ENCODE peak calls at places on chromosomes 16 and 17, in eight cellular contexts. U, D, J, T, R, W, F and X are unnamed samples.
A peak's percentile ranks its signal among the peaks of the same experiment; 100 is the strongest.

GRCh38 chr17:49694847-49695697 is 12.7 kb downstream of the SLC35B1 start:
- DNase-seq in U (peak; percentile 75), D (no peak), J (peak; percentile 62), T (peak; percentile 62), R (peak; percentile 37), W (no peak), F (peak; percentile 15), X (peak; percentile 45)

GRCh38 chr16:89827383-89828198 is 684 bp upstream of the SPIRE2 start:
- DNase-seq in U (peak; percentile 77), D (no peak), J (no peak), T (peak; percentile 58), R (peak; percentile 51), W (no peak), F (peak; percentile 44), X (peak; percentile 49)

GRCh38 chr17:72308744-72309395 is 188.1 kb downstream of the SOX9 start:
- DNase-seq in U (no peak), D (no peak), J (no peak), T (no peak), R (no peak), W (no peak), F (no peak), X (no peak)

GRCh38 chr16:84532299-84532724 is 27.9 kb upstream of the MEAK7 start:
- DNase-seq in U (peak; percentile 90), D (peak; percentile 82), J (no peak), T (peak; percentile 77), R (peak; percentile 81), W (no peak), F (no peak), X (peak; percentile 97)

GRCh38 chr17:37607637-37608368 is 1.4 kb downstream of the SYNRG start:
- DNase-seq in U (no peak), D (no peak), J (no peak), T (no peak), R (no peak), W (no peak), F (no peak), X (no peak)

GRCh38 chr17:68297168-68297567 is 5.9 kb downstream of the ARSG start:
- DNase-seq in U (no peak), D (no peak), J (no peak), T (no peak), R (no peak), W (no peak), F (no peak), X (no peak)

GRCh38 chr17:66724581-66725341 is 110.2 kb upstream of the CACNG5 start:
- DNase-seq in U (no peak), D (no peak), J (no peak), T (peak; percentile 24), R (no peak), W (no peak), F (no peak), X (peak; percentile 95)

GRCh38 chr17:4573682-4574081 is 10.6 kb upstream of the SMTNL2 start:
- DNase-seq in U (no peak), D (no peak), J (no peak), T (no peak), R (peak; percentile 44), W (no peak), F (no peak), X (no peak)

GRCh38 chr16:74949309-74949708 is 35.6 kb downstream of the WDR59 start:
- DNase-seq in U (no peak), D (no peak), J (no peak), T (no peak), R (no peak), W (no peak), F (no peak), X (no peak)